ENCODE peak calls at places on chromosomes 13 and 19, in eight cellular contexts. One of them, this sample, is unnamed.
A peak's percentile ranks its signal among the peaks of the same experiment; 100 is the strongest.

GRCh38 chr13:44312898-44313551 is 60.6 kb upstream of the SERP2 start:
- DNase-seq in cardiac muscle cell: peak; percentile 64
- DNase-seq in adipocyte: peak; percentile 68
- DNase-seq in heart right ventricle: no peak
- DNase-seq in tibial artery: no peak
- DNase-seq in fibroblast of lung: peak; percentile 92
- DNase-seq in thyroid gland: no peak
- DNase-seq in ascending aorta: peak; percentile 52
- DNase-seq in this sample: peak; percentile 75

GRCh38 chr19:42149447-42150202 is 17.4 kb upstream of the POU2F2 start:
- DNase-seq in heart right ventricle: no peak
- DNase-seq in adipocyte: no peak
- DNase-seq in ascending aorta: no peak
- DNase-seq in thyroid gland: no peak
- DNase-seq in tibial artery: no peak
- DNase-seq in fibroblast of lung: no peak
- DNase-seq in cardiac muscle cell: no peak
- DNase-seq in this sample: no peak

GRCh38 chr13:28718186-28718537 is 608 bp downstream of the SLC46A3 start:
- DNase-seq in adipocyte: peak; percentile 58
- DNase-seq in cardiac muscle cell: peak; percentile 45
- DNase-seq in tibial artery: no peak
- DNase-seq in ascending aorta: no peak
- DNase-seq in thyroid gland: no peak
- DNase-seq in heart right ventricle: no peak
- DNase-seq in fibroblast of lung: peak; percentile 24
- DNase-seq in this sample: no peak

GRCh38 chr13:53201454-53202225 is 173.0 kb downstream of the OLFM4 start:
- DNase-seq in cardiac muscle cell: peak; percentile 7
- DNase-seq in ascending aorta: no peak
- DNase-seq in adipocyte: no peak
- DNase-seq in heart right ventricle: peak; percentile 25
- DNase-seq in thyroid gland: peak; percentile 60
- DNase-seq in fibroblast of lung: no peak
- DNase-seq in tibial artery: no peak
- DNase-seq in this sample: peak; percentile 38

GRCh38 chr19:5073153-5073844 is 104.4 kb downstream of the KDM4B start:
- DNase-seq in heart right ventricle: no peak
- DNase-seq in tibial artery: no peak
- DNase-seq in cardiac muscle cell: no peak
- DNase-seq in ascending aorta: no peak
- DNase-seq in fibroblast of lung: no peak
- DNase-seq in thyroid gland: no peak
- DNase-seq in adipocyte: no peak
- DNase-seq in this sample: no peak

GRCh38 chr19:46482645-46483044 is 11.3 kb upstream of the PNMA8A start:
- DNase-seq in thyroid gland: no peak
- DNase-seq in cardiac muscle cell: peak; percentile 53
- DNase-seq in ascending aorta: no peak
- DNase-seq in heart right ventricle: no peak
- DNase-seq in tibial artery: no peak
- DNase-seq in fibroblast of lung: peak; percentile 33
- DNase-seq in adipocyte: peak; percentile 35
- DNase-seq in this sample: no peak

GRCh38 chr19:3699071-3699740 is 1.1 kb downstream of the PIP5K1C start:
- DNase-seq in adipocyte: peak; percentile 75
- DNase-seq in tibial artery: peak; percentile 83
- DNase-seq in cardiac muscle cell: peak; percentile 56
- DNase-seq in fibroblast of lung: peak; percentile 53
- DNase-seq in heart right ventricle: peak; percentile 49
- DNase-seq in ascending aorta: peak; percentile 79
- DNase-seq in thyroid gland: peak; percentile 77
- DNase-seq in this sample: peak; percentile 22

GRCh38 chr19:16096281-16096855 is 15.3 kb upstream of the RAB8A start:
- DNase-seq in tibial artery: no peak
- DNase-seq in adipocyte: no peak
- DNase-seq in ascending aorta: no peak
- DNase-seq in cardiac muscle cell: no peak
- DNase-seq in thyroid gland: no peak
- DNase-seq in fibroblast of lung: no peak
- DNase-seq in heart right ventricle: no peak
- DNase-seq in this sample: no peak

GRCh38 chr19:10009269-10009665 is 1.0 kb downstream of the COL5A3 start:
- DNase-seq in tibial artery: peak; percentile 75
- DNase-seq in fibroblast of lung: peak; percentile 89
- DNase-seq in heart right ventricle: peak; percentile 86
- DNase-seq in adipocyte: peak; percentile 79
- DNase-seq in cardiac muscle cell: peak; percentile 91
- DNase-seq in thyroid gland: peak; percentile 35
- DNase-seq in ascending aorta: peak; percentile 80
- DNase-seq in this sample: peak; percentile 64

GRCh38 chr13:31044658-31045620 is 112.5 kb downstream of the TEX26 start:
- DNase-seq in ascending aorta: peak; percentile 43
- DNase-seq in heart right ventricle: no peak
- DNase-seq in fibroblast of lung: no peak
- DNase-seq in cardiac muscle cell: no peak
- DNase-seq in tibial artery: no peak
- DNase-seq in thyroid gland: no peak
- DNase-seq in adipocyte: no peak
- DNase-seq in this sample: no peak

GRCh38 chr13:52706074-52706473 is 33.5 kb downstream of the CNMD start:
- DNase-seq in heart right ventricle: no peak
- DNase-seq in tibial artery: no peak
- DNase-seq in cardiac muscle cell: no peak
- DNase-seq in ascending aorta: no peak
- DNase-seq in adipocyte: no peak
- DNase-seq in fibroblast of lung: peak; percentile 52
- DNase-seq in thyroid gland: no peak
- DNase-seq in this sample: no peak

GRCh38 chr19:44635581-44636438 is 7.9 kb upstream of the PVR start:
- DNase-seq in fibroblast of lung: peak; percentile 63
- DNase-seq in cardiac muscle cell: no peak
- DNase-seq in adipocyte: peak; percentile 75
- DNase-seq in thyroid gland: no peak
- DNase-seq in ascending aorta: no peak
- DNase-seq in heart right ventricle: no peak
- DNase-seq in tibial artery: no peak
- DNase-seq in this sample: peak; percentile 97

GRCh38 chr19:38152461-38153379 is 71.3 kb downstream of the DPF1 start:
- DNase-seq in thyroid gland: no peak
- DNase-seq in heart right ventricle: peak; percentile 52
- DNase-seq in ascending aorta: no peak
- DNase-seq in cardiac muscle cell: peak; percentile 64
- DNase-seq in tibial artery: no peak
- DNase-seq in adipocyte: no peak
- DNase-seq in fibroblast of lung: peak; percentile 41
- DNase-seq in this sample: peak; percentile 93

GRCh38 chr19:40611096-40611495 is 9.9 kb downstream of the LTBP4 start:
- DNase-seq in ascending aorta: peak; percentile 64
- DNase-seq in cardiac muscle cell: no peak
- DNase-seq in adipocyte: no peak
- DNase-seq in tibial artery: no peak
- DNase-seq in heart right ventricle: no peak
- DNase-seq in thyroid gland: peak; percentile 60
- DNase-seq in fibroblast of lung: no peak
- DNase-seq in this sample: peak; percentile 80

GRCh38 chr13:51328488-51328887 is 11.0 kb upstream of the SERPINE3 start:
- DNase-seq in heart right ventricle: no peak
- DNase-seq in ascending aorta: no peak
- DNase-seq in thyroid gland: no peak
- DNase-seq in adipocyte: no peak
- DNase-seq in cardiac muscle cell: no peak
- DNase-seq in fibroblast of lung: no peak
- DNase-seq in tibial artery: no peak
- DNase-seq in this sample: no peak

GRCh38 chr19:4063369-4064072 is 3.2 kb downstream of the ZBTB7A start:
- DNase-seq in tibial artery: no peak
- DNase-seq in fibroblast of lung: no peak
- DNase-seq in thyroid gland: no peak
- DNase-seq in adipocyte: no peak
- DNase-seq in cardiac muscle cell: no peak
- DNase-seq in heart right ventricle: no peak
- DNase-seq in ascending aorta: no peak
- DNase-seq in this sample: no peak

GRCh38 chr13:99322297-99323103 is 15.3 kb upstream of the GPR183 start:
- DNase-seq in adipocyte: peak; percentile 83
- DNase-seq in fibroblast of lung: peak; percentile 79
- DNase-seq in ascending aorta: no peak
- DNase-seq in heart right ventricle: no peak
- DNase-seq in thyroid gland: no peak
- DNase-seq in tibial artery: no peak
- DNase-seq in cardiac muscle cell: peak; percentile 70
- DNase-seq in this sample: no peak
- H3K4me3 ChIP-seq in adipocyte: peak overlapping the region; percentile 62
- H3K4me3 ChIP-seq in fibroblast of lung: no peak overlapping the region
- H3K4me3 ChIP-seq in ascending aorta: no peak overlapping the region
- H3K4me3 ChIP-seq in heart right ventricle: no peak overlapping the region
- H3K4me3 ChIP-seq in thyroid gland: no peak overlapping the region
- H3K4me3 ChIP-seq in tibial artery: no peak overlapping the region
- H3K4me3 ChIP-seq in cardiac muscle cell: no peak overlapping the region
- H3K4me3 ChIP-seq in this sample: no peak overlapping the region

GRCh38 chr19:21970466-21970865 is 40.3 kb downstream of the ZNF208 start:
- DNase-seq in cardiac muscle cell: no peak
- DNase-seq in thyroid gland: no peak
- DNase-seq in heart right ventricle: no peak
- DNase-seq in fibroblast of lung: no peak
- DNase-seq in tibial artery: no peak
- DNase-seq in ascending aorta: no peak
- DNase-seq in adipocyte: no peak
- DNase-seq in this sample: no peak
- H3K9me3 ChIP-seq in cardiac muscle cell: peaks cover 3% of the 10 kb centered on the region
- H3K9me3 ChIP-seq in thyroid gland: peaks cover 8% of the 10 kb centered on the region
- H3K9me3 ChIP-seq in heart right ventricle: peaks cover 100% of the 10 kb centered on the region
- H3K9me3 ChIP-seq in fibroblast of lung: no peaks in the 10 kb centered on the region
- H3K9me3 ChIP-seq in tibial artery: peaks cover 94% of the 10 kb centered on the region
- H3K9me3 ChIP-seq in ascending aorta: peaks cover 98% of the 10 kb centered on the region
- H3K9me3 ChIP-seq in adipocyte: peaks cover 95% of the 10 kb centered on the region
- H3K9me3 ChIP-seq in this sample: no peaks in the 10 kb centered on the region

DNA sequence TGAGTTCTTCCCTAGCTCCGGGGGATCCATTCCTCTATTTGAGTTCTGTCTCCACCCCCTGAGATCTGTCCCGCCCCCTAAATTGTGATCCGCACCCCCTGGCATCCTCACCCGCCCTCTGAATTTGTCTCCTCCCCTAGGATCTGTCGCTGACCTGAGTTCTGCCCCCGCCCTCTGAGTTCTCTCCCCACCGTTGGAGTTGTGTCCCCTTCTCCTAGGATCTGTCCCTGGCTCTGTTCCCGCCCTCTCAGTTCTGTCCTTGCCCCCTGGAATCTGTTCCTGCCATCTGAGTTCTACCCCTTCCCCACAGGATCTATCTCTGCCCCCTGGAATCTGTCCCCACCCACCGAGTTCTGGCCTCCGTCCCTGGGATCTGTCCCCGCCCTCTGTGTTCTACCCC is 1.0 kb upstream of the SLC17A7 start:
- DNase-seq in adipocyte: no peak
- DNase-seq in tibial artery: peak; percentile 79
- DNase-seq in heart right ventricle: peak; percentile 52
- DNase-seq in thyroid gland: peak; percentile 30
- DNase-seq in cardiac muscle cell: no peak
- DNase-seq in fibroblast of lung: no peak
- DNase-seq in ascending aorta: no peak
- DNase-seq in this sample: peak; percentile 36
- H3K4me3 ChIP-seq in adipocyte: peak overlapping the region; percentile 54
- H3K4me3 ChIP-seq in tibial artery: peak overlapping the region; percentile 80
- H3K4me3 ChIP-seq in heart right ventricle: peak overlapping the region; percentile 73
- H3K4me3 ChIP-seq in thyroid gland: no peak overlapping the region
- H3K4me3 ChIP-seq in cardiac muscle cell: peak overlapping the region; percentile 44
- H3K4me3 ChIP-seq in fibroblast of lung: no peak overlapping the region
- H3K4me3 ChIP-seq in ascending aorta: peak overlapping the region; percentile 55
- H3K4me3 ChIP-seq in this sample: peak overlapping the region; percentile 65

DNA sequence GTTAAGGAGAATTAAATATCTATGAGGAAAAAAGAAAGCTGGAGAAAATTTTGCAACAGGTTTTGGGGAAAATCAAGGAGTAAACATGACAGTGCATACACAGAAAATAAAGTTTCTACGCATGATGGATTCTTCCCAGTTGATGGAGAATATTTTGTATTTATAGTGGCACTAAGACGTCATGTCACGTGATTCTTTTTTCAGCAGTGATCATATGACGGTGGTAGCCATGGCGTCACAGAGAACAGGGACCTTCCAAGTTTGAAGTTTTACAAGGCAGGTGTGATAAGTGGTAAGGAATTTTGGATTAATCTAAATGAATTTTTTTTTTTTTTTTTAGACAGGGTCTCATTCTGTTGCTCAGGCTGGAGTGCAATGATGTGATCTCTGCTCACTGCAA is 8.5 kb downstream of the MBD3L1 start:
- DNase-seq in thyroid gland: no peak
- DNase-seq in adipocyte: no peak
- DNase-seq in fibroblast of lung: no peak
- DNase-seq in cardiac muscle cell: no peak
- DNase-seq in tibial artery: no peak
- DNase-seq in heart right ventricle: no peak
- DNase-seq in ascending aorta: no peak
- DNase-seq in this sample: no peak
- H3K9me3 ChIP-seq in thyroid gland: no peaks in the 10 kb centered on the region
- H3K9me3 ChIP-seq in adipocyte: no peaks in the 10 kb centered on the region
- H3K9me3 ChIP-seq in fibroblast of lung: no peaks in the 10 kb centered on the region
- H3K9me3 ChIP-seq in cardiac muscle cell: no peaks in the 10 kb centered on the region
- H3K9me3 ChIP-seq in tibial artery: no peaks in the 10 kb centered on the region
- H3K9me3 ChIP-seq in heart right ventricle: no peaks in the 10 kb centered on the region
- H3K9me3 ChIP-seq in ascending aorta: no peaks in the 10 kb centered on the region
- H3K9me3 ChIP-seq in this sample: peaks cover 2% of the 10 kb centered on the region